ENCODE peak calls at places on chromosome 17, in five cellular contexts. One of them, this sample, is unnamed.
A peak's percentile ranks its signal among the peaks of the same experiment; 100 is the strongest.

GRCh38 chr17:18041776-18042175 is 2.6 kb downstream of the GID4 start:
- DNase-seq in NCI-H1105 treated with DMSO at 0.1 percent for 48 hours: no peak
- DNase-seq in fibroblast of mammary gland: peak; percentile 85
- DNase-seq in transverse colon: no peak
- DNase-seq in bronchial epithelial cell: peak; percentile 91
- DNase-seq in this sample: no peak

GRCh38 chr17:81553616-81554181 is 1.5 kb upstream of the FAAP100 start:
- DNase-seq in NCI-H1105 treated with DMSO at 0.1 percent for 48 hours: peak; percentile 73
- DNase-seq in fibroblast of mammary gland: peak; percentile 99
- DNase-seq in transverse colon: peak; percentile 33
- DNase-seq in bronchial epithelial cell: peak; percentile 89
- DNase-seq in this sample: peak; percentile 14

GRCh38 chr17:73336613-73337400 is 25.0 kb upstream of the CDC42EP4 start:
- DNase-seq in NCI-H1105 treated with DMSO at 0.1 percent for 48 hours: no peak
- DNase-seq in fibroblast of mammary gland: no peak
- DNase-seq in transverse colon: no peak
- DNase-seq in bronchial epithelial cell: no peak
- DNase-seq in this sample: no peak

GRCh38 chr17:82876602-82877391 is 37.0 kb upstream of the ZNF750 start:
- DNase-seq in NCI-H1105 treated with DMSO at 0.1 percent for 48 hours: no peak
- DNase-seq in fibroblast of mammary gland: peak; percentile 87
- DNase-seq in transverse colon: peak; percentile 78
- DNase-seq in bronchial epithelial cell: peak; percentile 80
- DNase-seq in this sample: no peak

GRCh38 chr17:80656590-80656989 is 112.0 kb downstream of the RPTOR start:
- DNase-seq in NCI-H1105 treated with DMSO at 0.1 percent for 48 hours: no peak
- DNase-seq in fibroblast of mammary gland: no peak
- DNase-seq in transverse colon: no peak
- DNase-seq in bronchial epithelial cell: no peak
- DNase-seq in this sample: no peak

GRCh38 chr17:35740997-35741931 is 9.8 kb downstream of the RASL10B start:
- DNase-seq in NCI-H1105 treated with DMSO at 0.1 percent for 48 hours: peak; percentile 16
- DNase-seq in fibroblast of mammary gland: no peak
- DNase-seq in transverse colon: no peak
- DNase-seq in bronchial epithelial cell: no peak
- DNase-seq in this sample: no peak

GRCh38 chr17:45857977-45858708 is 13.5 kb downstream of the SPPL2C start:
- DNase-seq in NCI-H1105 treated with DMSO at 0.1 percent for 48 hours: no peak
- DNase-seq in fibroblast of mammary gland: no peak
- DNase-seq in transverse colon: no peak
- DNase-seq in bronchial epithelial cell: peak; percentile 17
- DNase-seq in this sample: no peak

GRCh38 chr17:74745548-74746177 is 2.8 kb upstream of the NHERF1 start:
- DNase-seq in NCI-H1105 treated with DMSO at 0.1 percent for 48 hours: no peak
- DNase-seq in fibroblast of mammary gland: no peak
- DNase-seq in transverse colon: no peak
- DNase-seq in bronchial epithelial cell: no peak
- DNase-seq in this sample: no peak

GRCh38 chr17:9648521-9649110 is 3.3 kb downstream of the USP43 start:
- DNase-seq in NCI-H1105 treated with DMSO at 0.1 percent for 48 hours: no peak
- DNase-seq in fibroblast of mammary gland: no peak
- DNase-seq in transverse colon: no peak
- DNase-seq in bronchial epithelial cell: no peak
- DNase-seq in this sample: no peak

GRCh38 chr17:35684046-35684802 is 47.2 kb upstream of the RASL10B start:
- DNase-seq in NCI-H1105 treated with DMSO at 0.1 percent for 48 hours: no peak
- DNase-seq in fibroblast of mammary gland: peak; percentile 64
- DNase-seq in transverse colon: no peak
- DNase-seq in bronchial epithelial cell: peak; percentile 56
- DNase-seq in this sample: no peak

GRCh38 chr17:7404737-7405412 is 978 bp upstream of the TMEM256 start:
- DNase-seq in NCI-H1105 treated with DMSO at 0.1 percent for 48 hours: no peak
- DNase-seq in fibroblast of mammary gland: peak; percentile 21
- DNase-seq in transverse colon: no peak
- DNase-seq in bronchial epithelial cell: no peak
- DNase-seq in this sample: peak; percentile 57

GRCh38 chr17:74437702-74438101 is 5.8 kb downstream of the GPRC5C start:
- DNase-seq in NCI-H1105 treated with DMSO at 0.1 percent for 48 hours: peak; percentile 0
- DNase-seq in fibroblast of mammary gland: peak; percentile 25
- DNase-seq in transverse colon: no peak
- DNase-seq in bronchial epithelial cell: no peak
- DNase-seq in this sample: no peak

GRCh38 chr17:15463363-15463762 is 4.1 kb downstream of the CDRT4 start:
- DNase-seq in NCI-H1105 treated with DMSO at 0.1 percent for 48 hours: no peak
- DNase-seq in fibroblast of mammary gland: peak; percentile 77
- DNase-seq in transverse colon: peak; percentile 19
- DNase-seq in bronchial epithelial cell: peak; percentile 16
- DNase-seq in this sample: peak; percentile 37

GRCh38 chr17:11391134-11391533 is 150.1 kb downstream of the SHISA6 start:
- DNase-seq in NCI-H1105 treated with DMSO at 0.1 percent for 48 hours: no peak
- DNase-seq in fibroblast of mammary gland: no peak
- DNase-seq in transverse colon: peak; percentile 36
- DNase-seq in bronchial epithelial cell: no peak
- DNase-seq in this sample: no peak

GRCh38 chr17:73952136-73952497 is 251.4 kb upstream of the RPL38 start:
- DNase-seq in NCI-H1105 treated with DMSO at 0.1 percent for 48 hours: no peak
- DNase-seq in fibroblast of mammary gland: no peak
- DNase-seq in transverse colon: no peak
- DNase-seq in bronchial epithelial cell: no peak
- DNase-seq in this sample: no peak

GRCh38 chr17:72270530-72270929 is 149.7 kb downstream of the SOX9 start:
- DNase-seq in NCI-H1105 treated with DMSO at 0.1 percent for 48 hours: peak; percentile 81
- DNase-seq in fibroblast of mammary gland: peak; percentile 48
- DNase-seq in transverse colon: no peak
- DNase-seq in bronchial epithelial cell: no peak
- DNase-seq in this sample: peak; percentile 59

GRCh38 chr17:79071161-79071560 is 3.5 kb upstream of the ENGASE start:
- DNase-seq in NCI-H1105 treated with DMSO at 0.1 percent for 48 hours: no peak
- DNase-seq in fibroblast of mammary gland: no peak
- DNase-seq in transverse colon: no peak
- DNase-seq in bronchial epithelial cell: no peak
- DNase-seq in this sample: no peak

GRCh38 chr17:73338050-73338491 is 26.3 kb upstream of the CDC42EP4 start:
- DNase-seq in NCI-H1105 treated with DMSO at 0.1 percent for 48 hours: no peak
- DNase-seq in fibroblast of mammary gland: peak; percentile 28
- DNase-seq in transverse colon: no peak
- DNase-seq in bronchial epithelial cell: no peak
- DNase-seq in this sample: no peak

GRCh38 chr17:61368049-61368831 is 31.4 kb upstream of the TBX2 start:
- DNase-seq in NCI-H1105 treated with DMSO at 0.1 percent for 48 hours: no peak
- DNase-seq in fibroblast of mammary gland: no peak
- DNase-seq in transverse colon: no peak
- DNase-seq in bronchial epithelial cell: no peak
- DNase-seq in this sample: no peak

GRCh38 chr17:574061-574460 is 140.6 kb downstream of the VPS53 start:
- DNase-seq in NCI-H1105 treated with DMSO at 0.1 percent for 48 hours: no peak
- DNase-seq in fibroblast of mammary gland: peak; percentile 40
- DNase-seq in transverse colon: no peak
- DNase-seq in bronchial epithelial cell: no peak
- DNase-seq in this sample: no peak

GRCh38 chr17:27460196-27460725 is 4.0 kb downstream of the KSR1 start:
- DNase-seq in NCI-H1105 treated with DMSO at 0.1 percent for 48 hours: no peak
- DNase-seq in fibroblast of mammary gland: no peak
- DNase-seq in transverse colon: no peak
- DNase-seq in bronchial epithelial cell: no peak
- DNase-seq in this sample: no peak

GRCh38 chr17:78539771-78540170 is 37.4 kb downstream of the DNAH17 start:
- DNase-seq in NCI-H1105 treated with DMSO at 0.1 percent for 48 hours: no peak
- DNase-seq in fibroblast of mammary gland: no peak
- DNase-seq in transverse colon: no peak
- DNase-seq in bronchial epithelial cell: no peak
- DNase-seq in this sample: no peak

GRCh38 chr17:50221500-50222480 is 20.4 kb upstream of the COL1A1 start:
- DNase-seq in NCI-H1105 treated with DMSO at 0.1 percent for 48 hours: no peak
- DNase-seq in fibroblast of mammary gland: peak; percentile 74
- DNase-seq in transverse colon: no peak
- DNase-seq in bronchial epithelial cell: peak; percentile 91
- DNase-seq in this sample: peak; percentile 58

This sample was measured in tibial nerve.